ENCODE peak calls at places on chromosomes 7 and 10, in six cellular contexts. I is GM23248, J is GM20000, U is T-helper 1 cell, O is HTR-8/SVneo, C is hepatocyte. M is an unnamed sample.

GRCh38 chr7:69540275-69540674 is 58.0 kb upstream of the AUTS2 start:
- DNase-seq in I (no peak), J (no peak), U (no peak), O (no peak), C (no peak), M (no peak)

GRCh38 chr7:46058424-46058823 is 137.4 kb upstream of the IGFBP3 start:
- DNase-seq in I (peak; percentile 58), J (no peak), U (no peak), O (no peak), C (no peak), M (peak; percentile 84)

GRCh38 chr7:33157311-33157710 is 27.9 kb downstream of the BBS9 start:
- DNase-seq in I (peak; percentile 59), J (no peak), U (no peak), O (no peak), C (no peak), M (peak; percentile 59)

GRCh38 chr7:159321278-159321677 is 176.6 kb upstream of the VIPR2 start:
- DNase-seq in I (no peak), J (no peak), U (no peak), O (no peak), C (no peak), M (no peak)

GRCh38 chr10:94206176-94206575 is 156.6 kb downstream of the NOC3L start:
- DNase-seq in I (no peak), J (no peak), U (no peak), O (no peak), C (no peak), M (no peak)

GRCh38 chr7:43785425-43785824 is 26.9 kb downstream of the BLVRA start:
- DNase-seq in I (peak; percentile 96), J (no peak), U (no peak), O (no peak), C (peak; percentile 76), M (peak; percentile 84)

GRCh38 chr10:17624996-17625395 is 7.8 kb upstream of the HACD1 start:
- DNase-seq in I (no peak), J (no peak), U (no peak), O (no peak), C (no peak), M (no peak)

GRCh38 chr7:26681819-26682418 is 182.5 kb downstream of the SKAP2 start:
- DNase-seq in I (peak; percentile 47), J (peak; percentile 15), U (no peak), O (no peak), C (peak; percentile 29), M (peak; percentile 19)

GRCh38 chr10:73209705-73210104 is 37.4 kb downstream of the DNAJC9 start:
- DNase-seq in I (peak; percentile 66), J (no peak), U (no peak), O (no peak), C (no peak), M (peak; percentile 48)

GRCh38 chr7:42770106-42770505 is 141.8 kb downstream of the C7orf25 start:
- DNase-seq in I (peak; percentile 64), J (no peak), U (no peak), O (no peak), C (no peak), M (peak; percentile 37)

GRCh38 chr7:141701489-141702046 is 398 bp downstream of the DENND11 start:
- DNase-seq in I (peak; percentile 66), J (peak; percentile 92), U (peak; percentile 74), O (peak; percentile 28), C (peak; percentile 58), M (no peak)

GRCh38 chr7:86008898-86009297 is 634.8 kb upstream of the GRM3 start:
- DNase-seq in I (no peak), J (no peak), U (no peak), O (no peak), C (no peak), M (no peak)

GRCh38 chr7:17548014-17548653 is 249.7 kb downstream of the AHR start:
- DNase-seq in I (no peak), J (no peak), U (no peak), O (no peak), C (no peak), M (no peak)

GRCh38 chr7:19111474-19112143 is 5.8 kb downstream of the TWIST1 start:
- DNase-seq in I (peak; percentile 68), J (no peak), U (no peak), O (no peak), C (no peak), M (no peak)

GRCh38 chr10:84291389-84291788 is 37.0 kb upstream of the CCSER2 start:
- DNase-seq in I (peak; percentile 74), J (no peak), U (no peak), O (peak; percentile 24), C (peak; percentile 69), M (peak; percentile 47)

GRCh38 chr7:88933285-88933684 is 137.7 kb upstream of the TEX47 start:
- DNase-seq in I (no peak), J (no peak), U (no peak), O (no peak), C (no peak), M (no peak)

GRCh38 chr7:85074992-85075391 is 111.9 kb downstream of the SEMA3D start:
- DNase-seq in I (peak; percentile 45), J (no peak), U (no peak), O (no peak), C (no peak), M (no peak)

GRCh38 chr7:53602817-53603418 is 567.5 kb downstream of the POM121L12 start:
- DNase-seq in I (no peak), J (no peak), U (no peak), O (no peak), C (no peak), M (no peak)

GRCh38 chr10:62043493-62043938 is 142.0 kb downstream of the ARID5B start:
- DNase-seq in I (peak; percentile 76), J (no peak), U (no peak), O (no peak), C (no peak), M (peak; percentile 86)

GRCh38 chr10:73060738-73061635 is 35.7 kb downstream of the P4HA1 start:
- DNase-seq in I (peak; percentile 48), J (peak; percentile 16), U (no peak), O (peak; percentile 39), C (peak; percentile 57), M (peak; percentile 30)

GRCh38 chr7:4815121-4815520 is 39.7 kb downstream of the AP5Z1 start:
- DNase-seq in I (no peak), J (no peak), U (no peak), O (no peak), C (no peak), M (no peak)

GRCh38 chr7:55502988-55503514 is 69.3 kb downstream of the VOPP1 start:
- DNase-seq in I (no peak), J (no peak), U (no peak), O (no peak), C (no peak), M (no peak)

GRCh38 chr10:55098452-55098851 is 297.4 kb upstream of the PCDH15 start:
- DNase-seq in I (no peak), J (no peak), U (no peak), O (no peak), C (no peak), M (no peak)

GRCh38 chr7:6478186-6478585 is 30.4 kb upstream of the DAGLB start:
- DNase-seq in I (no peak), J (no peak), U (no peak), O (no peak), C (no peak), M (no peak)

GRCh38 chr10:58477122-58477521 is 35.5 kb upstream of the BICC1 start:
- DNase-seq in I (peak; percentile 74), J (no peak), U (no peak), O (no peak), C (no peak), M (peak; percentile 82)